ENCODE peak calls at places on chromosomes 7 and 10, in five cellular contexts. Y, D, Z, B and F are unnamed samples. For H3K27me3, the result is how much of the 10 kb centered on the place peaks cover.

GRCh38 chr10:12969951-12970350 is 31.6 kb downstream of the CCDC3 start:
- DNase-seq in D (no peak), B (no peak), Y (no peak), Z (no peak), F (no peak)

GRCh38 chr7:105830405-105831218 is 45.8 kb downstream of the ATXN7L1 start:
- DNase-seq in Z (no peak), Y (no peak), B (no peak), D (no peak), F (peak)

GRCh38 chr7:88964418-88964817 is 168.9 kb upstream of the TEX47 start:
- DNase-seq in B (no peak), Y (no peak), D (no peak), Z (no peak), F (no peak)

GRCh38 chr7:151481650-151482505 is 37.8 kb downstream of the RHEB start:
- DNase-seq in Z (no peak), D (no peak), B (no peak), Y (no peak), F (no peak)

GRCh38 chr10:89182894-89183293 is 24.2 kb downstream of the CH25H start:
- DNase-seq in B (no peak), Z (no peak), D (no peak), Y (no peak), F (no peak)

GRCh38 chr7:91656486-91657237 is 223.8 kb downstream of the MTERF1 start:
- DNase-seq in B (no peak), Y (no peak), D (no peak), Z (no peak), F (no peak)

GRCh38 chr7:3378390-3379120 is 77.5 kb downstream of the SDK1 start:
- DNase-seq in D (no peak), Z (no peak), Y (no peak), B (no peak), F (no peak)

GRCh38 chr10:65911431-65911830 is 1014.4 kb upstream of the LRRTM3 start:
- DNase-seq in B (no peak), Z (no peak), Y (no peak), D (no peak), F (no peak)

GRCh38 chr7:155394413-155394812 is 63.5 kb upstream of the EN2 start:
- DNase-seq in D (no peak), B (no peak), Z (no peak), Y (no peak), F (no peak)

GRCh38 chr10:42836771-42837468 is 54.3 kb downstream of the BMS1 start:
- DNase-seq in Z (no peak), D (peak), Y (no peak), B (no peak), F (no peak)

GRCh38 chr10:99658622-99659030 is 683 bp upstream of the ENTPD7 start:
- DNase-seq in D (peak), Y (peak), Z (no peak), B (no peak), F (no peak)

GRCh38 chr10:118907051-118907450 is 122.5 kb upstream of the NANOS1 start:
- DNase-seq in Y (no peak), D (no peak), B (no peak), Z (no peak), F (no peak)

GRCh38 chr7:28037220-28038010 is 143.2 kb downstream of the JAZF1 start:
- DNase-seq in Y (no peak), D (no peak), Z (no peak), B (no peak), F (peak)

GRCh38 chr10:104139221-104139620 is 17.2 kb downstream of the SFR1 start:
- DNase-seq in B (no peak), Z (no peak), Y (no peak), D (no peak), F (no peak)

GRCh38 chr10:67670401-67670800 is 25.6 kb downstream of the CTNNA3 start:
- DNase-seq in D (no peak), B (no peak), Y (no peak), Z (no peak), F (no peak)

GRCh38 chr7:55977831-55978230 is 13.4 kb downstream of the NIPSNAP2 start:
- DNase-seq in D (no peak), B (no peak), Z (no peak), Y (no peak), F (peak)

GRCh38 chr7:34849163-34849960 is 187.9 kb downstream of the DPY19L1 start:
- DNase-seq in B (no peak), D (no peak), Z (no peak), Y (no peak), F (no peak)

GRCh38 chr10:94645285-94645684 is 38.2 kb upstream of the CYP2C18 start:
- DNase-seq in Z (no peak), Y (no peak), B (no peak), D (no peak), F (no peak)

GRCh38 chr7:23184709-23185354 is 3.0 kb downstream of the NUP42 start:
- DNase-seq in Y (peak), Z (no peak), D (peak), B (no peak), F (no peak)

GRCh38 chr7:30069096-30069867 is 41.1 kb downstream of the PLEKHA8 start:
- DNase-seq in Z (no peak), B (no peak), Y (no peak), D (no peak), F (no peak)

GRCh38 chr7:112510032-112510742 is 29.4 kb downstream of the LSMEM1 start:
- DNase-seq in Z (no peak), Y (no peak), D (no peak), B (no peak), F (peak)

GRCh38 chr10:42937649-42938180 is 139.2 kb upstream of the RET start:
- DNase-seq in Z (no peak), D (no peak), Y (no peak), B (no peak), F (no peak)

GRCh38 chr10:56360583-56360966 is 484 bp downstream of the ZWINT start:
- DNase-seq in Y (no peak), B (no peak), Z (no peak), D (no peak), F (no peak)

GRCh38 chr10:88525371-88526079 is 57.6 kb downstream of the RNLS start:
- DNase-seq in D (peak), Y (no peak), B (no peak), Z (no peak), F (no peak)

GRCh38 chr7:24821045-24821853 is 64.0 kb upstream of the GSDME start:
- DNase-seq in D (peak), B (no peak), Z (no peak), Y (peak), F (peak)

GRCh38 chr7:7861211-7861633 is 107.4 kb upstream of the GLCCI1 start:
- DNase-seq in Y (no peak), D (no peak), B (no peak), Z (no peak), F (peak)

GRCh38 chr7:39622609-39623311 is 612 bp upstream of the RALA start:
- DNase-seq in D (no peak), B (no peak), Y (no peak), Z (no peak), F (no peak)

GRCh38 chr10:70974920-70975319 is 86.6 kb upstream of the PCBD1 start:
- DNase-seq in Z (no peak), Y (no peak), B (no peak), D (no peak), F (no peak)

GRCh38 chr10:33463011-33463410 is 128.5 kb upstream of the NRP1 start:
- DNase-seq in Z (no peak), Y (no peak), B (no peak), D (no peak), F (no peak)

GRCh38 chr10:95605163-95605562 is 44.0 kb upstream of the SORBS1 start:
- DNase-seq in D (peak), Y (peak), Z (no peak), B (no peak), F (no peak)

GRCh38 chr10:28291881-28292297 is 11.0 kb downstream of the MPP7 start:
- DNase-seq in Z (no peak), B (no peak), Y (no peak), D (no peak), F (peak)

GRCh38 chr10:15118615-15119014 is 21.5 kb downstream of the RPP38 start:
- DNase-seq in D (no peak), B (no peak), Z (no peak), Y (no peak), F (no peak)

GRCh38 chr7:14270099-14270498 is 280.6 kb upstream of the ETV1 start:
- DNase-seq in Y (no peak), D (no peak), Z (no peak), B (no peak), F (no peak)
- H3K27me3 ChIP-seq in Y (under half), D (under half), Z (under half), B (under half), F (under half)

DNA sequence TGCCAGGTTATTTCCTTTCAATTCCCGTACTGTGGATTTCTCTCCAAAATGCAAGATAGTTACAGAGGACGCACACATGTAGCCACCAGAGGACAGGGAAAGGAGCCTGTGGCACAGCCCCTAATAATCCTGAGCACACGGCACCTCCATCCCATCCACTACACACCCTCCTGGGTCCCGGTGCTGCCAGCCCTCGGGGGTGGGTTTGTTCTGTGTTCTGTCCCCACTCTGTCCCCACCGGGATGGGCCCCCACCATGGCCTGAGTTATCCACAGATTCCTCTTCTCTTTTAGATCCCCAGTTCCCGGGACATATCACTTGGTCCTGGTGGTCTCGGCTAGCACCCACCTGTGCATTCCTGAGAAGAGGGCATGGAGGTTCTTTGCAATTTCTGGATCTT is 196.9 kb upstream of the PPP2R2D start:
- DNase-seq in Y (no peak), Z (no peak), B (no peak), D (no peak), F (no peak)
- H3K27me3 ChIP-seq in Y (under half), Z (under half), B (under half), D (under half), F (under half)

DNA sequence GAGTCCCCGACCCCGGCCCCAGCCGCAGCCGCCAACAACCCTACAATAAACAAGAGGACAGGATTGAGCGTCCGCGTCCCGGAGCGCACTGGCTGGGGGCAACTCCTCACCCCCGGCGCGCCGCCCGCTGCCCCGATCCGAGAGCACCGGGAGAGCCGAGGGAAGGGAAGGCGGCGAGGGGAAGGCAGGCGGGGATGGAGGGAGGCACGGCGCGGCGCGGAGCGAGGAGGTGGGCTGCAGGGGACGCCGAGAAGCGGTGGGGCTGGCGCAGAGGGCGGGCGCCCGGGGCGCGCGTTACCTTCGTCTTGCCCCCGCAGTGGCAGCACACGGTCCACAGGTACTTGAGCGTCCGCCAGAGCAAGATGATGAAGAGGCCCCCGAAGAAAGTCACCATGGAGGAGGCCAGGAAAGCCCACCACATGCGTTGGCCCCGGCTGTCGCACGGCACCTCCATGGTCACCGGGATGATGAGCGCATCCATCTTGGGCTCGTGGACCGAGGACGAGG is 588 bp downstream of the KCNMA1 start:
- DNase-seq in Z (no peak), D (no peak), B (no peak), Y (no peak), F (no peak)
- H3K27me3 ChIP-seq in Z (under half), D (half or more), B (under half), Y (under half), F (under half)

GRCh38 chr7:5426226-5426475 is 2.5 kb upstream of the TNRC18 start:
- DNase-seq in D (no peak), B (no peak), Y (no peak), Z (no peak), F (no peak)

GRCh38 chr7:5430612-5430947 is 6.9 kb upstream of the TNRC18 start:
- DNase-seq in B (no peak), Y (no peak), D (no peak), Z (no peak), F (no peak)

GRCh38 chr7:5429253-5429856 is 5.7 kb upstream of the TNRC18 start:
- DNase-seq in Z (no peak), B (no peak), Y (peak), D (peak), F (no peak)

GRCh38 chr7:5429857-5430611 is 6.4 kb upstream of the TNRC18 start:
- DNase-seq in B (no peak), Z (no peak), Y (peak), D (peak), F (no peak)

GRCh38 chr7:5428470-5429252 is 5.0 kb upstream of the TNRC18 start:
- DNase-seq in B (no peak), D (peak), Y (peak), Z (peak), F (no peak)
- H3K27me3 ChIP-seq in B (under half), D (under half), Y (under half), Z (under half), F (under half)

DNA sequence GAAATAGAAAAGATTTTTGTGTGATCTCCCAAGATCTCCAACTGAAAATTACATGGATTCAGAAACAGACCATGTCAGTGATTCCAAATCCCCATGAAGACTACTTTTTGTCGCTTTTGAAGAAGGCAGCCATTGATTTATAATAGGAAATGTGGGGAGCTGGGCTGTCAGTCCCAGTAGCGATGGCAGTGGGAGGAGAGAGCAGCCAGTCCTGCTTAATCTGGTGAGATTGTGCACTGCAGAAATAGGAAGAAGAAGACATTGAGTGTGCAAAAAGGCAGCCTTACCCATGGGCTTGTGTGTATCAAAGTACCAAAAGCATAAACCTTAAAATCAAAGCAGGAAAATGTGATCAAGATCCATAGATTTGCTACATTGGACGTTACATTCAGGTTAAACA is 4.8 kb downstream of the ADRB1 start:
- DNase-seq in B (no peak), Y (no peak), D (no peak), Z (no peak), F (no peak)
- H3K27me3 ChIP-seq in B (under half), Y (under half), D (half or more), Z (under half), F (under half)

DNA sequence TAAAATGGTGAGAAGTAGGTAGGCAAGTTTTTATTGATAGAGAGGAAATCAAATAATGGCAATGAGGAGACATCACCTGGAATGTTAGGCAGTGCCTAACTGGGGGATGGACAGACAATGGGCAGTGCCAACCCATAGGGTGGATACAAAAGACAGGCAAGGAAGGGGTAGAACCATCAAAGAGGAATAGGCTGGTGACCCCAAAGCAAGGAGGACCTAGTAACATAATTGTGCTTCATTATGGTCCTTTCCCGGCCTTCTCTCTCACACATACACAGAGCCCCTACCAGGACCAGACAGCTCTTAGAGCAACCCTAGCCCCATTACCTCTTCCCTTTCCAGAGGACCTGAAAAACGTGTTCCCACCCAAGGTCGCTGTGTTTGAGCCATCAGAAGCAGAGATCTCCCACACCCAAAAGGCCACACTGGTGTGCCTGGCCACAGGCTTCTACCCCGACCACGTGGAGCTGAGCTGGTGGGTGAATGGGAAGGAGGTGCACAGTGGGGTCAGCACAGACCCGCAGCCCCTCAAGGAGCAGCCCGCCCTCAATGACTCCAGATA is 30.0 kb downstream of the PRSS2 start:
- DNase-seq in Y (no peak), D (no peak), B (no peak), Z (no peak), F (no peak)
- H3K27me3 ChIP-seq in Y (under half), D (half or more), B (under half), Z (under half), F (under half)